ENCODE peak calls at places on chromosome 2, in ten cellular contexts. T is breast epithelium, R is H54, V is ovary, H is lower leg skin, Z is tibial nerve, J is A549, O is Peyer's patch, E is spleen, F is GM12892. W is an unnamed sample.

GRCh38 chr2:237614151-237614720 is 13.2 kb upstream of the LRRFIP1 start:
- DNase-seq in T (no peak), R (no peak), V (no peak), H (no peak), Z (no peak), J (no peak), O (no peak), E (no peak), F (no peak), W (no peak)

GRCh38 chr2:227759411-227760113 is 13.9 kb downstream of the SCYGR8 start:
- DNase-seq in T (no peak), R (no peak), V (no peak), H (no peak), Z (no peak), J (no peak), O (no peak), E (no peak), F (no peak), W (no peak)

GRCh38 chr2:68918497-68918896 is 34.2 kb downstream of the GKN2 start:
- DNase-seq in T (no peak), R (no peak), V (no peak), H (no peak), Z (no peak), J (no peak), O (no peak), E (no peak), F (no peak), W (no peak)

GRCh38 chr2:201072201-201072530 is 365 bp downstream of the NDUFB3 start:
- DNase-seq in T (no peak), R (no peak), V (no peak), H (no peak), Z (no peak), J (no peak), O (no peak), E (no peak), F (no peak), W (no peak)

GRCh38 chr2:230934291-230935131 is 9.5 kb upstream of the GPR55 start:
- DNase-seq in T (no peak), R (no peak), V (no peak), H (no peak), Z (no peak), J (no peak), O (no peak), E (no peak), F (no peak), W (no peak)

GRCh38 chr2:68282814-68283812 is 30.8 kb upstream of the PPP3R1 start:
- DNase-seq in T (no peak), R (peak), V (no peak), H (no peak), Z (no peak), J (peak), O (no peak), E (no peak), F (peak), W (no peak)

GRCh38 chr2:239150125-239151011 is 250.5 kb downstream of the HDAC4 start:
- DNase-seq in T (peak), R (no peak), V (no peak), H (no peak), Z (peak), J (no peak), O (peak), E (peak), F (no peak), W (no peak)

GRCh38 chr2:56288863-56289580 is 105.2 kb downstream of the CCDC85A start:
- DNase-seq in T (no peak), R (no peak), V (no peak), H (no peak), Z (no peak), J (no peak), O (no peak), E (no peak), F (no peak), W (no peak)

GRCh38 chr2:203631068-203631757 is 75.2 kb upstream of the CD28 start:
- DNase-seq in T (no peak), R (no peak), V (no peak), H (no peak), Z (no peak), J (no peak), O (no peak), E (no peak), F (no peak), W (no peak)

GRCh38 chr2:130837811-130838565 is 1.3 kb downstream of the ARHGEF4 start:
- DNase-seq in T (no peak), R (no peak), V (no peak), H (no peak), Z (no peak), J (no peak), O (no peak), E (no peak), F (no peak), W (no peak)

GRCh38 chr2:13020469-13020868 is 303.7 kb downstream of the TRIB2 start:
- DNase-seq in T (no peak), R (no peak), V (no peak), H (no peak), Z (no peak), J (no peak), O (no peak), E (no peak), F (no peak), W (no peak)

GRCh38 chr2:23596316-23596885 is 211.4 kb downstream of the KLHL29 start:
- DNase-seq in T (no peak), R (no peak), V (no peak), H (no peak), Z (no peak), J (no peak), O (no peak), E (no peak), F (no peak), W (no peak)
- TF ChIP-seq POLR2A in T (no peak), R (no peak), V (no peak), H (no peak), Z (no peak), J (no peak), O (no peak), E (no peak), F (no peak), W (no peak)

DNA sequence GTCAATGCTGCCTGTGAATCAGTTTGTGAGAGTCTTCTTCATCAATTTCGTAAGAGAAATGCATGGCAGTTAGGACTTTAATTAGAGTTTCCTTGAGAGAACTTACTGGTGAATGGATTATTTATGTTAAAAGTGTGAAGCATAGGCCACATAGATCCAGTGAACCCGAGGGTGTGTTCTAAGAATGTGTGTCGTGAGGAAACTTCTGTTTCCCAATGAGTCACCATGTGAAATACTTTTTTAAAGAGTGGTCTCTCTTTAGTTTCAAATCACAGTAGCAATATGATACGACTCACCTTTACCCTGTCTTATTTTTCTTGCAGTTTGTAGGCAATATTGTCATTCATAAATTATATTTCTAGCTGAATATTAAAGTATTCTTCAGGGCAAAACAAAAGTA is 18.5 kb downstream of the THSD7B start:
- DNase-seq in T (no peak), R (no peak), V (no peak), H (no peak), Z (no peak), J (no peak), O (no peak), E (no peak), F (no peak), W (no peak)
- TF ChIP-seq POLR2A in T (no peak), R (no peak), V (no peak), H (no peak), Z (no peak), J (no peak), O (no peak), E (no peak), F (no peak), W (no peak)

GRCh38 chr2:38750011-38750792 is 959 bp downstream of the SRSF7 start:
- DNase-seq in T (peak), R (peak), V (peak), H (peak), Z (peak), J (no peak), O (peak), E (peak), F (peak), W (no peak)

GRCh38 chr2:38748391-38748790 is 2.8 kb downstream of the SRSF7 start:
- DNase-seq in T (no peak), R (no peak), V (no peak), H (no peak), Z (no peak), J (no peak), O (no peak), E (no peak), F (no peak), W (no peak)

GRCh38 chr2:38750793-38751042 is 443 bp downstream of the SRSF7 start:
- DNase-seq in T (peak), R (peak), V (peak), H (peak), Z (peak), J (peak), O (peak), E (peak), F (peak), W (no peak)

GRCh38 chr2:38747819-38748218 is 3.3 kb downstream of the SRSF7 start:
- DNase-seq in T (no peak), R (no peak), V (no peak), H (no peak), Z (no peak), J (no peak), O (no peak), E (no peak), F (no peak), W (no peak)

GRCh38 chr2:38748857-38749804 is 2.0 kb downstream of the SRSF7 start:
- DNase-seq in T (no peak), R (no peak), V (no peak), H (no peak), Z (no peak), J (no peak), O (no peak), E (no peak), F (no peak), W (no peak)
- TF ChIP-seq POLR2A in T (no peak), R (no peak), V (no peak), H (no peak), Z (no peak), J (no peak), O (no peak), E (no peak), F (no peak), W (peak)

DNA sequence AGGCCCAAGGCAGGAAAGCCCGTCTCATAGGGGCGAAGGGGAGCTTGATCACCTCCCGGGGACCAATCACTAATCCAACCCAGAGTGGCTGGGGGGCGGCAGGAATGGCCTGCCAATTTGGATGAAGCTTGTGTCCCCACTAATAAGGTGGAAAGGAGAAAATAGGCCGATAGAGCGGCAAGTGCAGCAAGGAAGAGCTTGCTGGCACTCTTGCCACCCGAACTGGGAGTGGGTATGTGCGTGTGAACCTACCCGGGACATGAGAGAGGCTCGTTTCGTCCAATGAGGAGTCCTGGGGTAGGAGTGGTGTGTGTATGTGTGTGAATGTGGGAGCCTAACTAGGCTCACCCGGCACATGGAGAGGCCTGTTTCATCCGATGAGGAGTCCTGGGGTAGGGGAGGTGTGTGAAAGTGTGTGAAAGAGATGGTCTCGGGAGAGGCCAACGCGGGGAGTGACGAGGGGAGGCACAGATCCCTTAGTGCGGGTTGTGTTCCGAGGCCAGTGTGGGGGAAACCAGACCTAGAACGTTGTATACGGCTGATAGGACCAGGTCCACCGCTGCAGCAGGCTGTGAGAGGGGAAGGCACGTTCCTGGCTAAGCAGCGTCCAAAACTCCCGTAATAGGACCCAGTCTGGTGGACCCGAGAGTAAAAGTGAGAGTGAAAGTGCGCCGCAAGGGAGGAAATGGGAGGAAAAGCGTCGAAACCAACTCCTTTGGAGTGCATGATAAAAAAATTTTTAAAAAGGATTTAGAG is 47.1 kb upstream of the SELENOI start:
- DNase-seq in T (no peak), R (no peak), V (peak), H (peak), Z (no peak), J (no peak), O (peak), E (peak), F (no peak), W (peak)
- TF ChIP-seq POLR2A in T (no peak), R (no peak), V (peak), H (no peak), Z (no peak), J (no peak), O (no peak), E (no peak), F (peak), W (no peak)

DNA sequence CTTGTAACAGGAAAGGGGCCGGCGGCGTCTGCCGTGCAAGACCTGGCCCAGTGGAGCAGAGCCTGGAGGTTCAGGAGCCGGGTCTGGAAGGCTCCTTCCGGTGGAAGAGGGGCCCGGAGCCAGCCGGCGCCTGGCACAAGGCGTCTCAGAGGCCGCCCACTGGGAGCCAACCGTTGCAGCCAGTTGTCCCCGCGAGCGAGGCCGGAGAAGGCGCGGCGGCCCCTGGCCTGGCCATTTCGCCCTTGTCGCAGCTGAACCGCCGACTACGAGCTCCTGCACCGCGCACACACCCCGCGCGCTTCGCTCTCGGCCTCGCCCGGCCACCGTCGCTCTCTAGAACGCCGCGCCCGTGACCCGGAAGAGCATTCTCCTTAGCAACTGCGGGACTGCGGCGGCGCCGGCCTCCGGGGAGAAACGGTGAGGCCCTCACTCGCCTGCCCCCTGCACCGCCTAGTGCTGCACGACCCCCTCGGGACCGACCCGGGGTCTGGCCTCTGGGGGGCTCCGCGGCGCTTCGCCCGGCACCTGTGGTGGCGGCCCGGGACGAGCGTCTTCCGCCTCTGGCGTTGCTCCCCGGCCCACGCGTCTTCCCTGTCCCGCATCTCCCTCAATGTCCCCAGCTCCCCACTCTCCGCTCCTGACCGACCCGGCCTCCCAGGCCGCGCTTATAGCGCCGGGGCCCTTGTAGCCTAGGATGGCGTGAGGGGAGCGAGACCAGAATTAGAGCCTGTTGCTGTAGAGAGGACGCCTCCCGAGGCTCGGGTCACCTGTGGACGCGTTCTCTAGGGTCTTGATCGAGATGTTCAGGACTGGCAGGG is at the start of gene DIS3L2:
- DNase-seq in T (peak), R (peak), V (peak), H (peak), Z (peak), J (peak), O (peak), E (peak), F (peak), W (peak)
- TF ChIP-seq POLR2A in T (no peak), R (peak), V (peak), H (no peak), Z (no peak), J (peak), O (peak), E (no peak), F (peak), W (peak)

DNA sequence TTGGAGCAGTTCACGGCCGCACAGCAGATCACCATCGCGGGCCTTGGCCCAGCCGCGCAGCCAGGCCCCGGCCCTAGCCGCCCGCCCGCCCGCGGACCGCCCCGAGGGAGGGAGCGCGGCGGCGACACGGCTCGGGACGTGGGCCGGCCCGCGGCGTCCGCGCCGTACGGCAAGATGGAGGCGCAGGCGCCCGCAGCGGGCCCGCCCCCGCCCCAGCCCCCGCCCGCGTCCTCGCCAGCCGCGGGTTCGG is at the start of gene THAP4:
- DNase-seq in T (no peak), R (peak), V (peak), H (no peak), Z (no peak), J (no peak), O (peak), E (peak), F (peak), W (no peak)
- TF ChIP-seq POLR2A in T (no peak), R (peak), V (no peak), H (no peak), Z (no peak), J (peak), O (peak), E (no peak), F (no peak), W (no peak)

DNA sequence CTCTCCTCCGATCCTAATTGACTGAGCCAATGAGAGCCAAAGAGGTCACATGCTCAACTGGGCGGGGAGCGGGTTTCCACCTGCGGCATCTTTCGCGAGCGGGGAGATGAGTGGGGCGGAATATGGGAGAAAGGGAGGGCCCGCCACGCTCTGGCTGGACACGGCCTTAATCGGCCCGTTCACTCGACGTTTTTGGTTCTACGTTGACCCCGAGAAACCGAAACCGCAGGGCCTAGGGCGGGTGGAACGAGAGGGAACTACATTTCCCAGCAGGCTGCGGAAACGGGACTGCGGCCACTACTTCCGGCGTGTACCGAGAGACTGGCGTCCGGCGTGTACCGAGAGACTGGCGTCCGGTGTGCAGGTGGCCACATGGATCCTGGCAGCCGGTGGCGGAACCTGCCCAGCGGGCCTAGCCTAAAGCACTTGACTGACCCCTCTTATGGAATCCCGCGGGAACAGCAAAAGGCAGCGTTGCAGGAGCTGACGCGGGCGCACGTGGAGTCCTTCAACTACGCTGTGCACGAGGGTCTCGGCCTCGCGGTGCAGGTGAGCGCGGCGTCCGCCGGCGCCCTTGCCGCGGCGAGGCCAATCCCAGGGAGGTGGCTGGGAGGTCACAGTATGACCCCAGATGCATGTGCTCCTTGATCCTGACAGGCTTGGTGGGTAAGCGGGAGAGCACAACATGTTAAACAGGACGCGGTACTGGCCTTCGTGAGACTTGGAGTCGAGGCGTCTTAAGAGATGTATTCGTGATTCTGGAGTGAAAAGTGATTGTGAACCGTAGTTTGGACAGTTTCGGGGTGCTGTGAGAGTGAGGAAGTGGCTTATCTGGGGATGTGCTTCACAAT is at the start of gene POLR1B:
- DNase-seq in T (peak), R (peak), V (peak), H (peak), Z (peak), J (peak), O (peak), E (peak), F (peak), W (peak)
- TF ChIP-seq POLR2A in T (no peak), R (peak), V (peak), H (no peak), Z (no peak), J (peak), O (no peak), E (no peak), F (peak), W (peak)

DNA sequence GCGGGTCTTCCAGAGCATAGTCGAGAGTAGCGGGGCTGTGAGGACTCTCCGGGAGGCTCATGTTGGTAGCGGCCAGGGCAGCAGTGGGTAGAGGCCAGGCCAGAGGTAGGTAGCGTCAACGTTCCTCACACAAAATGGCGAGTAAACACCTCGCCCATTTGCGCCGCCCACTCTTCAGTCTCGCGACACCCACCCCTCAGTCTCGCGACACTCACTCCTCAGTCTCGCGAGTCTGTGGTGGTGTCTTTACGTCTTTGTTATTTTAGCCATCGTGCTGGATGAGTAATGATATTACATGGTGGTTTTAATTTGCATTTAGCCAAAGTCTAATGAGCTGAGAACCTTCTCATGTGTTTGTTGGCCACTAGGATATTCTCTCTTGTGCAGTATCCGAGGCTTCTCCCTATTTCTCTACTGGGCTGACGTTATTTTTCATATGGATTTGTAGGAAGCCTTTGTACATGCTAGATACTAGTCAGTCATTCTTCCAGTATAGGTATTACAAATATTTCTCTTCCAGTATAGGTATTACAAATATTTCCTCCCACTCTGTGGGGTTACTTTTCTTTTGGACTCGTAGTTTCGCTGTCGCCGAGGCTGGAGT is at the start of gene TSPYL6:
- DNase-seq in T (no peak), R (no peak), V (no peak), H (no peak), Z (no peak), J (no peak), O (no peak), E (no peak), F (no peak), W (no peak)
- TF ChIP-seq POLR2A in T (no peak), R (no peak), V (no peak), H (no peak), Z (no peak), J (no peak), O (no peak), E (no peak), F (no peak), W (no peak)

W was measured in GM12878.